ENCODE peak calls at places on chromosomes 3 and 15, in eight cellular contexts. Z, N, M, W, A, O, R and F are unnamed samples.

GRCh38 chr15:57527382-57528091 is 64.2 kb upstream of the MYZAP start:
- DNase-seq in O (peak), N (peak), Z (peak), A (no peak), W (no peak), M (peak), R (peak), F (peak)

GRCh38 chr3:49826016-49826415 is 12.3 kb upstream of the UBA7 start:
- DNase-seq in N (no peak), A (no peak), R (no peak), W (no peak), M (no peak), O (no peak), Z (no peak), F (no peak)

GRCh38 chr3:15289661-15290060 is 42.7 kb downstream of the SH3BP5 start:
- DNase-seq in A (no peak), M (no peak), O (no peak), W (no peak), Z (no peak), N (no peak), R (no peak), F (no peak)

GRCh38 chr3:104460477-104461406 is 906.0 kb upstream of the ALCAM start:
- DNase-seq in A (no peak), Z (no peak), M (peak), O (no peak), W (no peak), R (peak), N (peak), F (no peak)

GRCh38 chr3:70000563-70001081 is 1.1 kb downstream of the SAMMSON start:
- DNase-seq in A (no peak), M (peak), N (no peak), W (no peak), R (no peak), O (no peak), Z (no peak), F (no peak)

GRCh38 chr15:81108427-81108826 is 25.6 kb upstream of the CFAP161 start:
- DNase-seq in M (no peak), O (no peak), A (no peak), Z (no peak), W (no peak), N (peak), R (no peak), F (no peak)

GRCh38 chr15:71242292-71242691 is 127.0 kb downstream of the THSD4 start:
- DNase-seq in M (no peak), N (no peak), R (no peak), A (no peak), O (no peak), W (no peak), Z (no peak), F (no peak)

GRCh38 chr3:17638351-17638750 is 104.1 kb downstream of the TBC1D5 start:
- DNase-seq in O (no peak), A (no peak), Z (no peak), W (no peak), R (no peak), N (no peak), M (peak), F (no peak)

GRCh38 chr15:27844018-27844666 is 255.0 kb downstream of the OCA2 start:
- DNase-seq in N (no peak), R (no peak), W (no peak), A (no peak), M (peak), O (no peak), Z (no peak), F (no peak)

GRCh38 chr15:76903251-76903681 is 1.9 kb downstream of the SCAPER start:
- DNase-seq in W (no peak), O (no peak), N (peak), Z (no peak), A (no peak), M (peak), R (no peak), F (no peak)

GRCh38 chr15:75153084-75153483 is 48.6 kb upstream of the C15orf39 start:
- DNase-seq in A (no peak), R (no peak), M (peak), W (no peak), O (peak), Z (no peak), N (peak), F (no peak)

GRCh38 chr15:68204776-68205557 is at the start of gene CALML4:
- DNase-seq in R (peak), Z (peak), A (peak), W (peak), M (no peak), O (peak), N (peak), F (peak)

GRCh38 chr3:157540656-157541055 is 37.4 kb upstream of the VEPH1 start:
- DNase-seq in Z (no peak), O (no peak), A (no peak), R (no peak), N (no peak), M (no peak), W (no peak), F (no peak)

GRCh38 chr15:72168131-72168825 is 29.3 kb downstream of the GRAMD2A start:
- DNase-seq in W (no peak), N (no peak), A (peak), M (peak), Z (no peak), O (no peak), R (no peak), F (no peak)

GRCh38 chr3:129695203-129695602 is 88.7 kb upstream of the PLXND1 start:
- DNase-seq in Z (no peak), O (no peak), R (peak), M (peak), A (no peak), W (no peak), N (no peak), F (no peak)

GRCh38 chr3:148211725-148212124 is 486.0 kb upstream of the AGTR1 start:
- DNase-seq in A (no peak), R (peak), N (no peak), W (no peak), O (no peak), M (peak), Z (no peak), F (no peak)

GRCh38 chr15:75455982-75456531 is 4.6 kb upstream of the SIN3A start:
- DNase-seq in O (peak), W (no peak), N (peak), A (peak), M (peak), R (peak), Z (no peak), F (peak)

GRCh38 chr3:150756491-150757059 is 6.4 kb downstream of the SIAH2 start:
- DNase-seq in A (no peak), W (no peak), R (no peak), M (no peak), O (no peak), Z (no peak), N (no peak), F (no peak)

GRCh38 chr15:79380755-79381499 is 51.2 kb upstream of the MINAR1 start:
- DNase-seq in R (peak), N (peak), O (peak), Z (peak), M (peak), W (peak), A (peak), F (peak)

GRCh38 chr3:184361932-184362667 is 590 bp downstream of the POLR2H start:
- DNase-seq in N (no peak), A (peak), M (peak), O (peak), W (peak), R (peak), Z (no peak), F (peak)

GRCh38 chr3:138434875-138435772 is 708 bp downstream of the ESYT3 start:
- DNase-seq in W (no peak), A (no peak), O (no peak), M (no peak), Z (no peak), N (no peak), R (no peak), F (no peak)

GRCh38 chr15:67181221-67181639 is 73.2 kb downstream of the AAGAB start:
- DNase-seq in A (no peak), O (no peak), N (no peak), R (no peak), M (no peak), Z (no peak), W (no peak), F (peak)

GRCh38 chr15:42154576-42155355 is 1.7 kb downstream of the PLA2G4F start:
- DNase-seq in Z (no peak), M (no peak), A (no peak), W (no peak), O (no peak), N (no peak), R (no peak), F (no peak)

GRCh38 chr15:34279341-34279740 is 54.5 kb downstream of the EMC4 start:
- DNase-seq in O (no peak), A (no peak), R (no peak), N (no peak), M (no peak), W (no peak), Z (no peak), F (no peak)

GRCh38 chr3:51942603-51943450 is 664 bp downstream of the PARP3 start:
- DNase-seq in O (peak), R (peak), N (peak), M (peak), A (peak), W (peak), Z (peak), F (peak)

GRCh38 chr15:35271371-35272043 is 186.4 kb upstream of the NANOGP8 start:
- DNase-seq in N (no peak), W (no peak), M (peak), A (no peak), O (no peak), Z (no peak), R (no peak), F (no peak)

GRCh38 chr3:31878231-31878838 is 102.7 kb downstream of the OSBPL10 start:
- DNase-seq in N (no peak), M (peak), R (no peak), W (no peak), Z (no peak), O (peak), A (no peak), F (no peak)

GRCh38 chr3:45475145-45475544 is 86.8 kb downstream of the LARS2 start:
- DNase-seq in W (no peak), N (no peak), M (no peak), O (no peak), Z (no peak), A (no peak), R (no peak), F (no peak)

GRCh38 chr3:78507196-78507984 is 1260.4 kb downstream of the ROBO1 start:
- DNase-seq in A (no peak), R (no peak), M (no peak), W (peak), Z (no peak), N (no peak), O (no peak), F (no peak)

GRCh38 chr3:189488241-189488767 is 142.9 kb upstream of the TP63 start:
- DNase-seq in R (no peak), W (no peak), A (no peak), Z (no peak), M (no peak), O (no peak), N (no peak), F (no peak)

GRCh38 chr3:180329187-180329586 is 272.8 kb upstream of the TTC14 start:
- DNase-seq in N (no peak), O (no peak), R (no peak), W (no peak), A (no peak), M (no peak), Z (no peak), F (no peak)
- H3K27ac ChIP-seq in N (no peak), O (no peak), R (no peak), W (no peak), A (no peak), M (no peak), Z (no peak), F (no peak)

GRCh38 chr3:9395570-9396300 is 1.7 kb upstream of the SETD5 start:
- DNase-seq in R (no peak), N (no peak), W (no peak), A (no peak), M (no peak), Z (no peak), O (no peak), F (no peak)
- TF ChIP-seq POLR2A in R (no peak), N (peak), W (no peak), A (no peak), M (no peak), Z (no peak), O (no peak), F (no peak)

DNA sequence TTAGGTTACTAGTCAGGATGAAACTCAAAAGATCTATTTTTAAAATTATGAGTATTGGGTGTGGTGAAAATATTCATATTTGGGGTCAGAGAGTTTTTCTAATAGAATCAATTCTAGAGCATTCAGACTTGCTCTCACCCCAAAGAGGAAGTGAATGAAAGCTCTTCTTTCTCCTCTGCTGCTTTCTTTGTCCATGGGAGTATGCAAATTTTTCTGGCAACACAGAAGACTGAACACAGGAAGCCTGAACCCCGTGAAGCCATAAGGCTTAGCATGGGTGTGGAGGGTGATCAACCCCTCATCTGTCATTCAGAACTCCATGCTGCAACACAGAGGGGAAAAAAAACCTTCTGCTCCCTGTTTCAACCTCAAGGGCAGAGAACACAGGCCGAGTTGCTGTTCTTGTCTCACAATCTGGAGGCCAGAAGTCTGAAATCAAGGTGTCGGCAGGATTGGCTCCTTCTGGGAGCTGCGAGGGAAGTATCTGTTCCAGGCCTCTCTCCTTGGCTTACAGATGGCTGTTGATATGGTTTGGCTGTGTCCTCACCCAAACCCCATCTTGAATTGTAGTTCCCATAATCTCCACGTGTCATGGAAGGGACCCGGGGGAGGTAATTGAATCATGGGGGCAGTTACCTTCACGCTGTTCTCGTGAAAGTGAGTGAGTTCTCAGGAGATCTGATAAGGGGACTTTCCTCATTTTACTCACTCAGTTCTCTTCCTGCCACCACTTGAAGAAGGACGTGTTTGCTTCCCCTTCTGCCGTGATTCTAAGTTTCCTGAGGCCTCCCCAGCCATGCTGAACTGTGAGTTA is 33.7 kb upstream of the CD47 start:
- DNase-seq in M (no peak), R (no peak), Z (no peak), A (no peak), O (no peak), W (no peak), N (peak), F (peak)
- H3K27ac ChIP-seq in M (no peak), R (peak), Z (no peak), A (peak), O (no peak), W (no peak), N (no peak), F (peak)

GRCh38 chr15:88621789-88622604 is 857 bp downstream of the AEN start:
- DNase-seq in M (peak), R (no peak), A (no peak), W (no peak), O (peak), N (peak), Z (no peak), F (peak)
- TF ChIP-seq POLR2A in M (peak), R (no peak), A (no peak), W (no peak), O (no peak), N (no peak), Z (no peak), F (no peak)

GRCh38 chr3:152352559-152352958 is 83.8 kb downstream of the MBNL1 start:
- DNase-seq in W (no peak), N (peak), A (no peak), R (no peak), M (no peak), Z (no peak), O (no peak), F (no peak)
- H3K27ac ChIP-seq in W (no peak), N (no peak), A (no peak), R (no peak), M (no peak), Z (no peak), O (no peak), F (no peak)

GRCh38 chr3:58352624-58353023 is 19.9 kb downstream of the PXK start:
- DNase-seq in Z (no peak), N (no peak), M (no peak), O (no peak), A (no peak), R (no peak), W (no peak), F (no peak)

GRCh38 chr3:58351920-58352319 is 19.2 kb downstream of the PXK start:
- DNase-seq in A (no peak), O (no peak), W (no peak), N (no peak), M (no peak), R (no peak), Z (no peak), F (no peak)

GRCh38 chr3:58347984-58348383 is 15.3 kb downstream of the PXK start:
- DNase-seq in R (no peak), W (no peak), A (no peak), N (no peak), M (no peak), O (no peak), Z (no peak), F (peak)

GRCh38 chr3:58350627-58351013 is 17.9 kb downstream of the PXK start:
- DNase-seq in R (no peak), Z (no peak), A (no peak), M (peak), N (no peak), O (no peak), W (no peak), F (no peak)

GRCh38 chr3:58349792-58350626 is 17.3 kb downstream of the PXK start:
- DNase-seq in R (no peak), N (no peak), M (no peak), A (peak), W (no peak), Z (no peak), O (no peak), F (peak)
- TF ChIP-seq POLR2A in R (no peak), N (no peak), M (no peak), A (no peak), W (no peak), Z (no peak), O (no peak), F (no peak)

GRCh38 chr3:186459108-186459467 is 85.1 kb downstream of the CRYGS start:
- DNase-seq in R (no peak), O (no peak), Z (no peak), M (no peak), N (no peak), A (no peak), W (no peak), F (no peak)

GRCh38 chr3:186454881-186455703 is 89.1 kb downstream of the CRYGS start:
- DNase-seq in Z (no peak), A (no peak), O (no peak), N (no peak), W (no peak), M (no peak), R (no peak), F (no peak)

GRCh38 chr3:186456636-186457265 is 87.4 kb downstream of the CRYGS start:
- DNase-seq in W (no peak), Z (no peak), O (no peak), M (no peak), N (no peak), R (no peak), A (no peak), F (no peak)

GRCh38 chr3:186461141-186461540 is 83.0 kb downstream of the CRYGS start:
- DNase-seq in W (no peak), O (no peak), M (peak), A (no peak), N (no peak), Z (no peak), R (no peak), F (no peak)

GRCh38 chr3:186458306-186459107 is 85.7 kb downstream of the CRYGS start:
- DNase-seq in W (no peak), N (no peak), O (no peak), M (no peak), R (no peak), Z (no peak), A (no peak), F (no peak)
- H3K27ac ChIP-seq in W (no peak), N (no peak), O (no peak), M (no peak), R (no peak), Z (no peak), A (no peak), F (no peak)

GRCh38 chr3:187025254-187025655 is 94.9 kb downstream of the ST6GAL1 start:
- DNase-seq in M (no peak), A (no peak), R (no peak), W (no peak), O (no peak), N (no peak), Z (no peak), F (peak)

GRCh38 chr3:187026321-187026678 is 96.0 kb downstream of the ST6GAL1 start:
- DNase-seq in Z (no peak), O (no peak), W (no peak), A (no peak), R (no peak), N (no peak), M (no peak), F (no peak)

GRCh38 chr3:187024561-187025226 is 94.4 kb downstream of the ST6GAL1 start:
- DNase-seq in O (no peak), M (no peak), N (no peak), A (no peak), W (no peak), R (no peak), Z (no peak), F (no peak)

GRCh38 chr3:187025656-187026320 is 95.5 kb downstream of the ST6GAL1 start:
- DNase-seq in M (no peak), N (no peak), R (no peak), W (no peak), Z (no peak), A (no peak), O (no peak), F (peak)

DNA sequence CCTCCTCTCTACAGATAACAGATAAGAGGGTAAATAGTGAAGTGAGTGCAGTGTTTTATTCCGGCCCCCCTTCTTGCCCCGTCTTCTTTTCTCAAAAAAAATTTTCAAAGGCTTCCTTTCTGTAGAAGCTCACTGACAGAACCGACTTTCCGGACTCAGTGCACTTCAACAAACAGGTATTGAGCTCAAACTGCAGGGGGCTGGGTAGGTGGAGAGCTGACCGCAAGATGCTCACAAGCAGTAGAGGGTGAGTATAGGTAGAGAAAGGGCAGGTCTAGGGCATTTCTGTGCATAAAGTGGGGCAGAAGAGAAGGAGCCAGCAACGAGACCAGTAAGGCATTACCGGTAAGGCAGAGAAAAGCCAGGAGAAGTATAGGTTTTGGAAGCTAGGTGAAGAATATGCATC is 97.2 kb downstream of the ST6GAL1 start:
- DNase-seq in A (no peak), O (no peak), R (no peak), W (no peak), N (no peak), M (no peak), Z (no peak), F (peak)
- TF ChIP-seq POLR2A in A (no peak), O (no peak), R (no peak), W (no peak), N (no peak), M (no peak), Z (no peak), F (no peak)

GRCh38 chr3:58036287-58037032 is 28.2 kb downstream of the FLNB start:
- DNase-seq in Z (no peak), M (no peak), N (no peak), R (no peak), A (no peak), O (no peak), W (no peak), F (no peak)
- H3K27ac ChIP-seq in Z (no peak), M (no peak), N (no peak), R (peak), A (no peak), O (no peak), W (no peak), F (no peak)

DNA sequence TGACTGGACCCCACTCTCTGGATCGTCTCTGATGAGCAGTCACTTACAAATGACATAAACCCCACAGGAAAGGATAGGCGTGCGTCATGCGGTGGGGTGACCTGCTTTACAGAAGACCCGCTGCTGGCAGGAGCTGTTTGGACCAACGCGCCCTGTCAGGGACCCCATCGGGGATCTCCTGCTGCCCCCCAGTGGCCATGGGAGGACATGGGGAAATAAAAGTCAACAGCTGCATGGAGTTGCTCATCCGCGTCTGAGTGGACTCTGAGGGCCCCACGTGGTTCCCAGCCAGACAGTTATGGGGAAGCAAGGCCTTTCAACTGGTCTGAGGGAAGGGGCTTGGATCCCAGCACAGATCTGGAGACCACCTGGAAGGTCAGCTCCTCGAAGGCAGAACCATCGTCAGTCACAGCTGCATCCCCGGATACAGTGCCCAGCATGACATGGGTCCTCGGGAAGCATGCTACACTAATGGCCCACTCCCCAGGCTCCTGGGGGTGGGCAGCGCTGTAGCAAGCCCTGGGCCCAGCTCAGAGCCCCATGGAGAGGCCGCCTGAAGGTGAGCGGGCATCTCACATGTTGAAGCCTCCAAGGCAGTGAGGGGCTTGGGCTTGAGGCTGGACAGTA is 32.1 kb downstream of the PTH1R start:
- DNase-seq in W (peak), N (peak), M (peak), A (peak), R (peak), Z (peak), O (peak), F (peak)
- TF ChIP-seq POLR2A in W (no peak), N (no peak), M (peak), A (no peak), R (no peak), Z (no peak), O (no peak), F (no peak)